ENCODE peak calls at places on chromosomes 7 and 10, in six cellular contexts. J is heart left ventricle, E is uterus, U is lower lobe of right lung, Q is kidney epithelial cell, R is brain microvascular endothelial cell. Y is an unnamed sample.

GRCh38 chr10:133260895-133261725 is 15.6 kb downstream of the ADAM8 start:
- DNase-seq in Q (no peak), U (peak; percentile 85), E (peak; percentile 54), J (peak; percentile 76), R (no peak), Y (peak; percentile 74)

GRCh38 chr10:8312861-8313260 is 258.4 kb downstream of the GATA3 start:
- DNase-seq in J (no peak), U (no peak), E (no peak), R (no peak), Q (no peak), Y (no peak)

GRCh38 chr7:39541493-39541892 is 24.7 kb upstream of the YAE1 start:
- DNase-seq in E (no peak), R (no peak), U (no peak), J (no peak), Q (no peak), Y (no peak)

GRCh38 chr7:70621954-70622596 is 509.9 kb upstream of the GALNT17 start:
- DNase-seq in R (no peak), U (no peak), E (no peak), J (no peak), Q (no peak), Y (no peak)

GRCh38 chr7:114988755-114989154 is 66.9 kb downstream of the MDFIC start:
- DNase-seq in U (no peak), E (peak; percentile 71), J (peak; percentile 62), Q (peak; percentile 14), R (peak; percentile 82), Y (no peak)

GRCh38 chr7:149558149-149558861 is 60.7 kb upstream of the ZNF746 start:
- DNase-seq in Q (no peak), J (no peak), E (no peak), U (no peak), R (no peak), Y (no peak)

GRCh38 chr7:15725036-15725435 is 38.6 kb upstream of the MEOX2 start:
- DNase-seq in U (no peak), Q (no peak), R (no peak), J (no peak), E (no peak), Y (no peak)

GRCh38 chr7:44538093-44538797 is 2.9 kb downstream of the NPC1L1 start:
- DNase-seq in Q (no peak), R (no peak), E (no peak), U (no peak), J (no peak), Y (no peak)

GRCh38 chr7:34844401-34844800 is 186.4 kb downstream of the NPSR1 start:
- DNase-seq in E (no peak), J (no peak), Q (no peak), R (no peak), U (no peak), Y (no peak)

GRCh38 chr7:30562498-30562897 is 32.2 kb upstream of the GARS1 start:
- DNase-seq in E (no peak), R (peak; percentile 74), U (no peak), Q (no peak), J (no peak), Y (no peak)

GRCh38 chr10:29621161-29621560 is 13.6 kb downstream of the SVIL start:
- DNase-seq in R (peak; percentile 77), U (no peak), Q (peak; percentile 45), E (peak; percentile 43), J (no peak), Y (no peak)

GRCh38 chr10:75662715-75663114 is 231.3 kb downstream of the LRMDA start:
- DNase-seq in E (peak; percentile 91), U (no peak), R (no peak), J (peak; percentile 56), Q (no peak), Y (no peak)

GRCh38 chr7:923108-924041 is 31.1 kb downstream of the ADAP1 start:
- DNase-seq in J (peak; percentile 81), U (peak; percentile 85), R (peak; percentile 48), E (no peak), Q (no peak), Y (peak; percentile 91)

GRCh38 chr7:27176343-27176731 is 2.2 kb upstream of the HOXA10 start:
- DNase-seq in U (peak; percentile 12), Q (no peak), J (no peak), E (peak; percentile 42), R (no peak), Y (peak; percentile 64)

GRCh38 chr7:1348836-1349335 is 110.4 kb downstream of the MICALL2 start:
- DNase-seq in Q (no peak), U (peak; percentile 11), J (peak; percentile 13), E (no peak), R (no peak), Y (no peak)

GRCh38 chr10:77478248-77478963 is 159.2 kb downstream of the KCNMA1 start:
- DNase-seq in U (no peak), J (no peak), E (peak; percentile 36), R (peak; percentile 83), Q (peak; percentile 83), Y (no peak)

GRCh38 chr10:68318331-68319059 is 13.4 kb upstream of the HNRNPH3 start:
- DNase-seq in Q (no peak), E (no peak), U (no peak), J (no peak), R (no peak), Y (no peak)

GRCh38 chr10:63266337-63267327 is 133.5 kb downstream of the NRBF2 start:
- DNase-seq in E (no peak), U (no peak), Q (no peak), J (no peak), R (no peak), Y (no peak)

GRCh38 chr7:102280521-102280920 is 6.1 kb upstream of the SH2B2 start:
- DNase-seq in R (no peak), Q (no peak), J (no peak), U (no peak), E (no peak), Y (no peak)

GRCh38 chr7:151662291-151662690 is 142.6 kb upstream of the RHEB start:
- DNase-seq in R (no peak), J (no peak), E (no peak), Q (no peak), U (no peak), Y (no peak)

GRCh38 chr7:90931996-90932912 is 332.0 kb upstream of the FZD1 start:
- DNase-seq in U (no peak), E (no peak), R (no peak), Q (no peak), J (no peak), Y (no peak)

GRCh38 chr7:112573302-112574039 is 92.7 kb downstream of the LSMEM1 start:
- DNase-seq in E (no peak), R (no peak), U (no peak), J (no peak), Q (no peak), Y (peak; percentile 46)

DNA sequence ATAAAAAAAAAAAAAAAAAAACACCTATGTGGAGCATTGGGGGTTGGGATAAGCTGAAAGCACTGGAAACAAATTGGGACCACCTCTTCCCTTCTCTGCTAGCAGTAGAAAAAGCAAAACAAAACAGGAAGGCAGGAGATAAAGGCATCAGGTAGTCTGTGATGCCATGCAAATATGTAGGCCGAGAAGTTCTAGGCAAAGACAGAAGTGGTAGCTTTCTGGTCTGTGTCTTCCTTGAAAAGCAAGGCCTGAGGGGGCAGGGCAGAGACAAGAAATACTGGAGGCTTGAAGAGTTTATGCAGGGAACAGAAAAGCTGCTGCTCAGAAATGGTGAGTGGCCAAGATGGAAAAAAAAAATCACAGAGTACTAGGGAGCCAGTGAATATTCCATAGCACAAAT is 111.1 kb downstream of the ELMO1 start:
- DNase-seq in U (no peak), E (no peak), R (no peak), J (no peak), Q (no peak), Y (no peak)
- H3K36me3 ChIP-seq in U (no peaks in the 10 kb centered on the region), E (no peaks in the 10 kb centered on the region), R (no peaks in the 10 kb centered on the region), J (no peaks in the 10 kb centered on the region), Q (no peaks in the 10 kb centered on the region), Y (no peaks in the 10 kb centered on the region)

GRCh38 chr7:128770238-128770637 is 5.4 kb downstream of the OPN1SW start:
- DNase-seq in J (no peak), R (peak; percentile 60), Q (no peak), U (no peak), E (no peak), Y (no peak)

GRCh38 chr7:128774029-128774689 is 1.4 kb downstream of the OPN1SW start:
- DNase-seq in E (no peak), Q (no peak), U (no peak), R (no peak), J (no peak), Y (no peak)

GRCh38 chr7:128774921-128775320 is 673 bp downstream of the OPN1SW start:
- DNase-seq in U (no peak), Q (no peak), E (no peak), R (no peak), J (no peak), Y (no peak)

GRCh38 chr7:128775744-128776474 is at the start of gene OPN1SW:
- DNase-seq in U (no peak), E (no peak), R (no peak), J (no peak), Q (no peak), Y (no peak)

GRCh38 chr7:128773604-128774003 is 2.0 kb downstream of the OPN1SW start:
- DNase-seq in U (no peak), Q (no peak), R (no peak), E (no peak), J (no peak), Y (no peak)
- H3K36me3 ChIP-seq in U (peaks cover 53% of the 10 kb centered on the region), Q (peaks cover 2% of the 10 kb centered on the region), R (peaks cover 61% of the 10 kb centered on the region), E (no peaks in the 10 kb centered on the region), J (peaks cover 15% of the 10 kb centered on the region), Y (peaks cover 4% of the 10 kb centered on the region)

GRCh38 chr7:2921748-2922147 is 77.6 kb upstream of the GNA12 start:
- DNase-seq in U (no peak), E (no peak), Q (no peak), J (no peak), R (no peak), Y (no peak)

GRCh38 chr7:2922271-2922691 is 78.2 kb upstream of the GNA12 start:
- DNase-seq in U (no peak), R (no peak), E (no peak), J (no peak), Q (no peak), Y (no peak)

GRCh38 chr7:2920041-2920440 is 75.9 kb upstream of the GNA12 start:
- DNase-seq in U (no peak), J (no peak), Q (no peak), E (no peak), R (no peak), Y (no peak)

GRCh38 chr7:2922866-2923265 is 78.8 kb upstream of the GNA12 start:
- DNase-seq in J (no peak), Q (no peak), U (no peak), R (no peak), E (no peak), Y (no peak)

GRCh38 chr7:2920956-2921708 is 77.0 kb upstream of the GNA12 start:
- DNase-seq in U (no peak), R (no peak), Q (no peak), J (no peak), E (no peak), Y (no peak)
- H3K36me3 ChIP-seq in U (no peaks in the 10 kb centered on the region), R (no peaks in the 10 kb centered on the region), Q (no peaks in the 10 kb centered on the region), J (no peaks in the 10 kb centered on the region), E (no peaks in the 10 kb centered on the region), Y (no peaks in the 10 kb centered on the region)

DNA sequence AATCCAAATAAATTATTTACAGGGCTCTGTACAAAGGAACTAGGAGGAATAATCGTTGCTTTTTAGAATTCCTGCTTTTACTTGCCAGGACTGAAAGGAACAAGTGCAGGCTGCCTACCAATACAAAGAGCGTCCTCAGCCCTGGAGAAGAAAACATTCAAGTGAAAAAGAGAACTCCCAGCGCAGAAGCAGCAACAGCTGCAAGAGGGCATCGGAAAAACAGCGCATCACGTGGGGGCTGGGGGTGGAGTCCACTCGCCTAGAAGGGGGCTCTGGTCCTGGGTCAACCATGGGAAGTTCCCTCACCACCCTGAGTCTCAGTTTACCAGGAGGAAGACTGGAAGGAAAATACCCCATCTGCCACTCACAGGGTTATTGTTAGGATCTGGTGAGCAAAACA is 393 bp upstream of the C10orf90 start:
- DNase-seq in Q (no peak), R (no peak), J (no peak), U (no peak), E (no peak), Y (no peak)
- H3K36me3 ChIP-seq in Q (no peaks in the 10 kb centered on the region), R (no peaks in the 10 kb centered on the region), J (no peaks in the 10 kb centered on the region), U (no peaks in the 10 kb centered on the region), E (no peaks in the 10 kb centered on the region), Y (no peaks in the 10 kb centered on the region)

Y was measured in mucosa of descending colon.